ENCODE peak calls at places on chromosomes 7 and 10, in ten cellular contexts. U is PC-3; W is HCT116; H is lung; D is foreskin fibroblast; F is activated B cell treated with CpG ODN at 0.5 μM for 24 hours; T is cardiac fibroblast; L is CD8-positive, alpha-beta T cell; E is NB4; V is AG10803. N is an unnamed sample.

GRCh38 chr7:12715372-12716133 is 28.1 kb downstream of the ARL4A start:
- DNase-seq in W (peak), V (peak), E (peak), U (peak), F (no peak), T (peak), L (no peak), D (peak), H (peak), N (no peak)

GRCh38 chr7:35805876-35806275 is 5.0 kb downstream of the SEPTIN7 start:
- DNase-seq in T (peak), V (peak), E (peak), W (no peak), F (no peak), L (no peak), H (no peak), D (peak), U (no peak), N (no peak)

GRCh38 chr7:93717217-93717900 is 142.8 kb upstream of the CALCR start:
- DNase-seq in H (no peak), D (peak), L (no peak), T (peak), W (no peak), E (no peak), F (no peak), V (peak), U (peak), N (no peak)

GRCh38 chr7:41870017-41870416 is 167.1 kb upstream of the INHBA start:
- DNase-seq in E (no peak), T (no peak), L (no peak), H (no peak), U (no peak), W (no peak), D (peak), V (peak), F (no peak), N (no peak)

GRCh38 chr10:7192831-7193348 is 217.9 kb downstream of the SFMBT2 start:
- DNase-seq in D (no peak), H (no peak), E (no peak), V (no peak), W (no peak), U (no peak), F (no peak), T (no peak), L (peak), N (no peak)

GRCh38 chr10:17781856-17782255 is 27.3 kb upstream of the MRC1 start:
- DNase-seq in V (no peak), D (no peak), E (no peak), U (no peak), L (no peak), H (no peak), F (no peak), W (no peak), T (no peak), N (no peak)

GRCh38 chr7:128299109-128299514 is 44.6 kb downstream of the RBM28 start:
- DNase-seq in D (no peak), V (no peak), W (no peak), L (no peak), F (no peak), E (no peak), U (no peak), H (no peak), T (no peak), N (no peak)

GRCh38 chr10:124092270-124093075 is 925 bp downstream of the CHST15 start:
- DNase-seq in D (peak), W (no peak), F (peak), L (no peak), U (peak), H (peak), E (no peak), T (peak), V (no peak), N (peak)

GRCh38 chr10:114256822-114257221 is 17.8 kb downstream of the VWA2 start:
- DNase-seq in E (no peak), T (no peak), F (no peak), H (no peak), W (no peak), L (no peak), D (no peak), U (no peak), V (peak), N (no peak)

GRCh38 chr10:43386981-43387677 is 15.7 kb downstream of the FXYD4 start:
- DNase-seq in E (no peak), L (no peak), D (no peak), H (no peak), F (no peak), U (no peak), V (no peak), W (no peak), T (no peak), N (no peak)

GRCh38 chr7:116443101-116443523 is 56.4 kb upstream of the CAV2 start:
- DNase-seq in D (peak), U (peak), L (no peak), V (peak), E (no peak), H (no peak), T (peak), F (no peak), W (peak), N (no peak)

GRCh38 chr10:77628906-77629730 is 8.5 kb downstream of the KCNMA1 start:
- DNase-seq in H (no peak), E (no peak), W (no peak), T (peak), V (no peak), F (no peak), L (no peak), D (peak), U (peak), N (no peak)

GRCh38 chr7:94823952-94824351 is 83.4 kb upstream of the PPP1R9A start:
- DNase-seq in U (peak), D (peak), L (no peak), F (no peak), V (peak), T (peak), H (no peak), E (no peak), W (peak), N (no peak)

GRCh38 chr7:159117366-159118219 is 27.1 kb downstream of the VIPR2 start:
- DNase-seq in V (no peak), U (no peak), T (no peak), F (no peak), W (no peak), E (no peak), D (no peak), L (no peak), H (no peak), N (no peak)

GRCh38 chr7:99036531-99037175 is 107.3 kb downstream of the SMURF1 start:
- DNase-seq in W (no peak), L (no peak), E (peak), V (peak), D (peak), F (no peak), U (peak), H (no peak), T (peak), N (no peak)

GRCh38 chr7:141342664-141343400 is 208.4 kb upstream of the AGK start:
- DNase-seq in U (peak), D (no peak), L (no peak), H (no peak), F (no peak), T (no peak), V (no peak), E (no peak), W (no peak), N (no peak)

GRCh38 chr7:32865448-32865847 is 26.1 kb downstream of the KBTBD2 start:
- DNase-seq in E (no peak), W (no peak), L (no peak), T (no peak), H (no peak), D (no peak), U (no peak), F (no peak), V (no peak), N (no peak)

GRCh38 chr7:103131225-103131624 is 17.7 kb downstream of the NAPEPLD start:
- DNase-seq in U (peak), L (no peak), V (no peak), F (no peak), D (no peak), T (no peak), W (no peak), H (no peak), E (no peak), N (no peak)

GRCh38 chr7:141550694-141551079 is 523 bp upstream of the AGK start:
- DNase-seq in T (no peak), F (no peak), L (no peak), V (peak), H (no peak), E (no peak), U (no peak), W (no peak), D (peak), N (no peak)

GRCh38 chr10:132412316-132413192 is 15.6 kb downstream of the PWWP2B start:
- DNase-seq in V (no peak), L (no peak), H (no peak), W (no peak), T (no peak), E (no peak), F (no peak), U (no peak), D (no peak), N (no peak)

GRCh38 chr7:127504715-127505114 is 80.7 kb downstream of the GCC1 start:
- DNase-seq in L (no peak), V (peak), U (peak), H (no peak), F (no peak), T (peak), E (peak), D (peak), W (no peak), N (no peak)

GRCh38 chr10:68301790-68302502 is 29.9 kb upstream of the HNRNPH3 start:
- DNase-seq in W (peak), U (peak), V (peak), L (no peak), E (peak), T (peak), D (peak), H (no peak), F (no peak), N (no peak)

GRCh38 chr7:4726051-4726450 is 44.0 kb downstream of the FOXK1 start:
- DNase-seq in V (peak), H (no peak), E (no peak), U (no peak), L (no peak), T (peak), F (no peak), D (no peak), W (no peak), N (no peak)

GRCh38 chr7:116834815-116835533 is 27.4 kb upstream of the CAPZA2 start:
- DNase-seq in D (peak), H (no peak), F (no peak), U (peak), T (peak), E (no peak), L (no peak), W (no peak), V (peak), N (no peak)

GRCh38 chr10:80405636-80406035 is 2.7 kb upstream of the PRXL2A start:
- DNase-seq in E (no peak), L (no peak), T (peak), U (no peak), V (no peak), W (no peak), D (peak), H (no peak), F (no peak), N (no peak)

GRCh38 chr7:34165927-34166550 is 260.7 kb downstream of the BMPER start:
- DNase-seq in W (peak), U (peak), D (peak), H (no peak), T (peak), V (peak), L (no peak), F (no peak), E (peak), N (no peak)

GRCh38 chr10:133252223-133252552 is 14.5 kb downstream of the VENTX start:
- DNase-seq in V (no peak), U (no peak), W (no peak), L (no peak), D (no peak), H (no peak), F (no peak), E (no peak), T (no peak), N (no peak)

GRCh38 chr10:29305031-29305335 is 16.1 kb downstream of the LYZL1 start:
- DNase-seq in L (no peak), H (no peak), U (no peak), V (no peak), T (no peak), E (no peak), W (no peak), D (no peak), F (no peak), N (no peak)

GRCh38 chr10:103062854-103063642 is 130.0 kb downstream of the NT5C2 start:
- DNase-seq in F (no peak), U (peak), H (no peak), T (no peak), V (no peak), E (no peak), D (no peak), L (no peak), W (no peak), N (no peak)

GRCh38 chr7:131145026-131145425 is 182.7 kb upstream of the MKLN1 start:
- DNase-seq in D (no peak), F (no peak), V (no peak), L (no peak), H (no peak), T (peak), U (peak), E (no peak), W (peak), N (no peak)

GRCh38 chr10:8054498-8055407 is at the start of gene GATA3:
- DNase-seq in V (peak), D (peak), U (peak), T (peak), L (peak), E (no peak), H (no peak), F (no peak), W (no peak), N (no peak)

GRCh38 chr7:105830405-105831218 is 45.8 kb downstream of the ATXN7L1 start:
- DNase-seq in U (peak), F (no peak), W (peak), H (no peak), T (peak), V (peak), E (no peak), L (no peak), D (peak), N (no peak)

GRCh38 chr7:70698219-70698832 is 433.6 kb upstream of the GALNT17 start:
- DNase-seq in W (no peak), V (peak), F (no peak), E (peak), L (no peak), U (peak), T (peak), H (no peak), D (peak), N (no peak)

GRCh38 chr7:27143022-27143949 is at the start of gene HOXA5:
- DNase-seq in H (peak), V (peak), U (no peak), D (peak), F (no peak), L (no peak), T (peak), E (no peak), W (no peak), N (peak)

GRCh38 chr10:126536148-126536547 is 134.3 kb downstream of the C10orf90 start:
- DNase-seq in W (no peak), L (no peak), E (no peak), D (peak), U (no peak), T (peak), F (no peak), V (peak), H (no peak), N (peak)

DNA sequence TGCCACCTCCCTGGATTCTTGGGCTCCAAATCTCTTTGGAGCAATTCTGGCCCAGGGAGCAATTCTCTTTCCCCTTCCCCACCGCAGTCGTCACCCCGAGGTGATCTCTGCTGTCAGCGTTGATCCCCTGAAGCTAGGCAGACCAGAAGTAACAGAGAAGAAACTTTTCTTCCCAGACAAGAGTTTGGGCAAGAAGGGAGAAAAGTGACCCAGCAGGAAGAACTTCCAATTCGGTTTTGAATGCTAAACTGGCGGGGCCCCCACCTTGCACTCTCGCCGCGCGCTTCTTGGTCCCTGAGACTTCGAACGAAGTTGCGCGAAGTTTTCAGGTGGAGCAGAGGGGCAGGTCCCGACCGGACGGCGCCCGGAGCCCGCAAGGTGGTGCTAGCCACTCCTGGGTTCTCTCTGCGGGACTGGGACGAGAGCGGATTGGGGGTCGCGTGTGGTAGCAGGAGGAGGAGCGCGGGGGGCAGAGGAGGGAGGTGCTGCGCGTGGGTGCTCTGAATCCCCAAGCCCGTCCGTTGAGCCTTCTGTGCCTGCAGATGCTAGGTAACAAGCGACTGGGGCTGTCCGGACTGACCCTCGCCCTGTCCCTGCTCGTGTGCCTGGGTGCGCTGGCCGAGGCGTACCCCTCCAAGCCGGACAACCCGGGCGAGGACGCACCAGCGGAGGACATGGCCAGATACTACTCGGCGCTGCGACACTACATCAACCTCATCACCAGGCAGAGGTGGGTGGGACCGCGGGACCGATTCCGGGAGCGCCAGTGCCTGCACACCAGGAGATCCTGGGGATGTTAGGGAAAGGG is 913 bp downstream of the NPY start:
- DNase-seq in U (no peak), D (no peak), E (no peak), T (no peak), V (no peak), W (no peak), H (no peak), L (no peak), F (no peak), N (peak)
- TF ChIP-seq CTCF in U (no peak), D (no peak), E (no peak), T (no peak), V (no peak), W (no peak), H (no peak), L (no peak), F (no peak), N (peak)

GRCh38 chr10:90592903-90593302 is 264.9 kb downstream of the HTR7 start:
- DNase-seq in L (no peak), H (no peak), F (no peak), U (peak), D (peak), W (peak), E (peak), V (no peak), T (peak), N (peak)
- TF ChIP-seq CTCF in L (no peak), H (peak), F (no peak), U (peak), D (peak), W (peak), E (peak), V (no peak), T (peak), N (peak)

DNA sequence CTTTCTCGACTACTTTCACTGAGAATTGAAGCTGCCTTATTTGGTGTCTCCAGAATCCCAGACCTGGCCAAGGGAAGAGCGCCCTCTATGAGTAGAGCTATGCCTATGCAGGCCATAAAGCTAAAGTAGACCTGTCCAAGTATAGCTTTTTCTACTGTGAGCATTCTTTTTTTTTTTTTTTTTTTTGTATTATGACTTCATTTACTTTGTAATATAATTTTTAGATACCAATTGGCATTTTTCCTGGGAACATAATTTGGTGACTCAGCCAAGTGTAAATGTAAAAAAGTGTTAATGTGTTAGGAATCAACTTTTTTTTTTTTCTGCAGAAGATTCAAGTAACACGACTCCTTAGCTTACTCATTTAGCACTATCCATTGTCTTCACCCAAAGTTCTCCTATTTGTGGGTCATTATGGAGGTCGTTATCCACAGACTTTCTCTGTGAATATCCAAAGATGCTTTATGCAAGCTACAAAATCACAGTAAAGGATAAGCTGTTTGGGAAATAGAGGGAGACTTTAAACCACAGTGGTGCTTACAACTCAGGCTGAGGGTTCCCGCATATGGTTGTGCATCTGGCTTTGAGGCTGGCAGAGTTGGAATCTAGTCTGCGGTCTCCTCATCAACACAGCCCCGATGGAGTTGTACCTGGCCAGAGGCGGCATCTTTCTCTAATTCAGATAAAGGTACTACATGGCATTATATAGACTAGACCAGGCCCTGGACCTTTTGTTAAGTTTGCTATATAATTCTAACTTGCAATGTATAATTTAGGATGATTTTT is 1040.2 kb upstream of the SORCS1 start:
- DNase-seq in U (peak), H (no peak), F (no peak), L (no peak), W (no peak), V (peak), E (peak), D (peak), T (peak), N (no peak)
- TF ChIP-seq CTCF in U (peak), H (no peak), F (no peak), L (no peak), W (peak), V (peak), E (peak), D (peak), T (peak), N (peak)

GRCh38 chr7:138979226-138979979 is 1.8 kb downstream of the KIAA1549 start:
- DNase-seq in D (peak), E (peak), U (peak), V (peak), W (peak), L (no peak), T (peak), H (no peak), F (no peak), N (no peak)

GRCh38 chr7:138980575-138981285 is 459 bp downstream of the KIAA1549 start:
- DNase-seq in V (no peak), F (peak), U (peak), D (no peak), E (no peak), L (no peak), T (peak), W (no peak), H (no peak), N (peak)

GRCh38 chr7:138982204-138982623 is 1.0 kb upstream of the KIAA1549 start:
- DNase-seq in T (peak), V (no peak), L (no peak), F (no peak), W (no peak), E (no peak), D (no peak), U (no peak), H (no peak), N (no peak)

GRCh38 chr7:138979988-138980574 is 1.1 kb downstream of the KIAA1549 start:
- DNase-seq in T (peak), E (no peak), D (peak), V (peak), L (no peak), W (no peak), U (peak), H (no peak), F (no peak), N (no peak)

DNA sequence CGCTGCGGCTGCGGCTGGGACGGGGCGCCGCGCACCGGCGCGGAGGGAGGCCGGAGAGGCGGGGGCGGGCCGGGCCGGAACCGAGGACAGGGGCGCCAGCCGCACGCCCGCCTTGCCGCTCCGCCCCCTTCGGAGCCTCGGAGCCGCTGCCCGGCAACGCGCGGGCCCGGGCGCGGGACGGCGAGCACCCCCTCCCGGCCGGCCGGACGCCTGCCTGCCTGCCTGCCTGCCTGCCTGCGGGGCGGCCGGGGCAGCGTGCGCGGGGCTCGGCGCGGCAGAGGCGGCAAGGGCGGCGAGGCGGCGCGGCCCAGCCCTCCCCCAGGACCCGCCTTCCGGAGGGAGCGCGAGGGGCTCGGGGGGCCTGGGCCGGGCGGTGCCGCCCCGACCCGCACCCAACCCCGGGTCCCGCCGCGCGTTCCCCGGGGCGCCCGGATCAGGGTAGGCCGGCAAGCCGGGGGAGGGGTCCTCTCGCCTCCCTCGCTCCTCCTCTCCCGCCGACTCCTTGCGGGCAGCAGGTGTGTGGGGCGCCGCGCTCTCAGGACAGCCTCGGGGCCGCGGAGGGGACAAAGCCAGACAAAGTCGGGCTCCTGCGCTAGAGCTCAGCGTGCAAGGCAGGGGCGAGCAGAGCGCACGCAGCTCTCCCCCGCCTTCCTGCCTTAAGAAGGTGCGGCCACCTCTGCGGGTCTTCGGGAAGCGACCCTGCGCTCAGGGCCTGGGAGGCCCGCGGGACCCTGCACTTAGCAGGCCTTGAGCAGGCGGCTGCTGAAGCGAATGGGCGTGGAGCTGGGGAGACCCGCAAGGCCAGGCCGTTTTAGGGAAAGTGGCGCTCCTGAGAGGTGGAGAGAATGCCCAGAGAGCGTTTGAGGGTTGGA is at the start of gene KIAA1549:
- DNase-seq in T (peak), E (peak), L (no peak), F (peak), D (peak), W (peak), H (peak), U (peak), V (peak), N (peak)
- TF ChIP-seq CTCF in T (no peak), E (no peak), L (no peak), F (no peak), D (no peak), W (no peak), H (no peak), U (no peak), V (no peak), N (peak)